ENCODE peak calls at places on chromosomes 16 and 17, in six cellular contexts. N is pancreas; Z is stimulated activated CD4-positive, alpha-beta T cell treated with anti-CD3 and anti-CD28 coated beads, TNF-alpha, amount 100 ng/mL, for 48 hours; T is fibroblast of villous mesenchyme; R is G401; J is SK-MEL-5. H is an unnamed sample.

GRCh38 chr17:17783825-17784598 is 52.8 kb downstream of the SREBF1 start:
- DNase-seq in N (peak), Z (no peak), T (peak), R (peak), J (no peak), H (peak)

GRCh38 chr17:80110927-80111701 is 9.7 kb downstream of the GAA start:
- DNase-seq in N (no peak), Z (no peak), T (no peak), R (no peak), J (no peak), H (no peak)

GRCh38 chr17:49545811-49546545 is 29.7 kb upstream of the NXPH3 start:
- DNase-seq in N (no peak), Z (no peak), T (no peak), R (no peak), J (no peak), H (no peak)

GRCh38 chr17:40190197-40191021 is 13.1 kb downstream of the RAPGEFL1 start:
- DNase-seq in N (no peak), Z (peak), T (no peak), R (peak), J (peak), H (peak)

GRCh38 chr17:70006159-70006558 is 68.9 kb upstream of the KCNJ16 start:
- DNase-seq in N (no peak), Z (no peak), T (no peak), R (no peak), J (no peak), H (no peak)

GRCh38 chr17:46972346-46972745 is 6.7 kb downstream of the RPRML start:
- DNase-seq in N (peak), Z (no peak), T (no peak), R (peak), J (no peak), H (no peak)

GRCh38 chr17:80783461-80783860 is 208.2 kb upstream of the CHMP6 start:
- DNase-seq in N (no peak), Z (no peak), T (no peak), R (no peak), J (no peak), H (no peak)

GRCh38 chr17:75684924-75685323 is 17.8 kb downstream of the SAP30BP start:
- DNase-seq in N (no peak), Z (no peak), T (no peak), R (no peak), J (no peak), H (no peak)

GRCh38 chr17:79420318-79421243 is 190.3 kb downstream of the RBFOX3 start:
- DNase-seq in N (no peak), Z (peak), T (no peak), R (no peak), J (peak), H (no peak)

GRCh38 chr17:65559802-65560627 is 1.4 kb downstream of the AXIN2 start:
- DNase-seq in N (peak), Z (no peak), T (no peak), R (peak), J (no peak), H (peak)

GRCh38 chr17:70913086-70913485 is 743.8 kb downstream of the KCNJ2 start:
- DNase-seq in N (no peak), Z (no peak), T (peak), R (no peak), J (no peak), H (no peak)

GRCh38 chr17:32227910-32228309 is 37.7 kb upstream of the RHBDL3 start:
- DNase-seq in N (no peak), Z (no peak), T (no peak), R (no peak), J (no peak), H (no peak)

GRCh38 chr16:20202747-20203146 is 124.6 kb downstream of the GP2 start:
- DNase-seq in N (no peak), Z (no peak), T (no peak), R (no peak), J (no peak), H (no peak)

GRCh38 chr17:38605230-38605851 is 411 bp downstream of the SRCIN1 start:
- DNase-seq in N (peak), Z (no peak), T (no peak), R (peak), J (no peak), H (no peak)

GRCh38 chr16:50151744-50152143 is 1.4 kb upstream of the TENT4B start:
- DNase-seq in N (no peak), Z (no peak), T (no peak), R (no peak), J (no peak), H (no peak)